ENCODE peak calls at places on chromosomes 11 and 22, in nine cellular contexts. N, S, F, U, M, X, B, P and Z are unnamed samples.

GRCh38 chr22:20086101-20086599 is 6.1 kb downstream of the DGCR8 start:
- DNase-seq in U (no peak), F (no peak), N (no peak), S (no peak), X (no peak), B (no peak), P (no peak), M (no peak), Z (no peak)

GRCh38 chr11:73140213-73141030 is 1.7 kb downstream of the FCHSD2 start:
- DNase-seq in B (peak; percentile 40), U (peak; percentile 40), X (peak; percentile 39), N (peak; percentile 25), P (no peak), M (peak; percentile 39), S (peak; percentile 35), F (peak; percentile 43), Z (peak; percentile 57)

GRCh38 chr11:62573006-62573591 is 592 bp downstream of the EEF1G start:
- DNase-seq in S (peak; percentile 54), U (no peak), X (peak; percentile 23), B (no peak), M (no peak), N (no peak), F (peak; percentile 59), P (no peak), Z (peak; percentile 52)

GRCh38 chr11:70866834-70867233 is 385.5 kb downstream of the SHANK2 start:
- DNase-seq in B (no peak), S (no peak), N (no peak), P (no peak), F (no peak), X (no peak), M (no peak), U (no peak), Z (no peak)

GRCh38 chr22:17921871-17922821 is 102.2 kb downstream of the MICAL3 start:
- DNase-seq in X (no peak), M (no peak), B (peak; percentile 62), P (no peak), S (no peak), F (no peak), U (peak; percentile 54), N (no peak), Z (no peak)

GRCh38 chr11:77095551-77096490 is 6.8 kb upstream of the OMP start:
- DNase-seq in S (no peak), P (no peak), U (peak; percentile 10), M (no peak), X (no peak), B (no peak), F (no peak), N (no peak), Z (no peak)

GRCh38 chr22:49827853-49828598 is at the start of gene BRD1:
- DNase-seq in P (no peak), F (peak; percentile 78), U (peak; percentile 70), N (no peak), B (peak; percentile 73), M (peak; percentile 8), S (peak; percentile 59), X (peak; percentile 52), Z (no peak)

GRCh38 chr11:68461284-68461861 is 821 bp downstream of the PPP6R3 start:
- DNase-seq in B (peak; percentile 27), X (no peak), S (peak; percentile 37), N (no peak), F (peak; percentile 69), M (no peak), P (no peak), U (no peak), Z (peak; percentile 53)

GRCh38 chr11:9493492-9493891 is 32.7 kb downstream of the ZNF143 start:
- DNase-seq in S (no peak), P (no peak), B (no peak), U (no peak), X (no peak), N (no peak), F (peak; percentile 65), M (no peak), Z (no peak)

GRCh38 chr22:37462983-37463382 is 23.2 kb downstream of the MFNG start:
- DNase-seq in S (peak; percentile 49), F (peak; percentile 52), N (no peak), U (no peak), M (no peak), P (no peak), B (peak; percentile 57), X (no peak), Z (peak; percentile 37)

GRCh38 chr22:20546541-20546950 is 39.1 kb downstream of the MED15 start:
- DNase-seq in X (no peak), M (no peak), F (no peak), U (no peak), B (no peak), S (no peak), N (no peak), P (no peak), Z (no peak)

GRCh38 chr11:45269678-45270077 is 16.5 kb downstream of the SYT13 start:
- DNase-seq in X (no peak), B (no peak), P (no peak), F (no peak), N (no peak), M (no peak), U (no peak), S (no peak), Z (no peak)

GRCh38 chr11:99739464-99740089 is 718.8 kb downstream of the CNTN5 start:
- DNase-seq in F (peak; percentile 53), U (no peak), P (no peak), N (peak; percentile 4), M (peak; percentile 47), S (no peak), B (peak; percentile 23), X (peak; percentile 31), Z (peak; percentile 7)

GRCh38 chr22:23564276-23564675 is 15.8 kb downstream of the IGLL1 start:
- DNase-seq in P (no peak), X (no peak), U (no peak), S (no peak), B (no peak), F (no peak), M (no peak), N (no peak), Z (no peak)

GRCh38 chr22:38849816-38850215 is 6.0 kb upstream of the NPTXR start:
- DNase-seq in X (no peak), F (no peak), U (no peak), B (no peak), N (no peak), S (no peak), P (no peak), M (no peak), Z (no peak)

GRCh38 chr22:37425800-37426531 is 1.3 kb downstream of the ELFN2 start:
- DNase-seq in M (no peak), P (no peak), S (no peak), X (no peak), U (no peak), F (peak; percentile 47), N (no peak), B (no peak), Z (no peak)

GRCh38 chr11:104279587-104279986 is 115.6 kb upstream of the PDGFD start:
- DNase-seq in U (no peak), S (no peak), P (no peak), B (no peak), F (no peak), N (no peak), X (no peak), M (no peak), Z (no peak)

GRCh38 chr22:39148727-39149535 is 3.5 kb downstream of the CBX7 start:
- DNase-seq in S (peak; percentile 57), B (no peak), M (no peak), U (peak; percentile 65), N (no peak), F (peak; percentile 28), P (peak; percentile 56), X (no peak), Z (no peak)

GRCh38 chr11:30586251-30587144 is at the start of gene MPPED2:
- DNase-seq in N (no peak), M (no peak), P (no peak), S (peak; percentile 36), U (peak; percentile 49), B (peak; percentile 74), X (no peak), F (no peak), Z (no peak)

GRCh38 chr22:41446057-41446501 is 522 bp downstream of the TOB2 start:
- DNase-seq in N (no peak), P (no peak), U (peak; percentile 43), X (peak; percentile 13), B (no peak), F (peak; percentile 45), M (no peak), S (peak; percentile 29), Z (no peak)

GRCh38 chr11:8584096-8584495 is 9.9 kb downstream of the STK33 start:
- DNase-seq in M (no peak), P (no peak), F (no peak), X (no peak), U (no peak), B (no peak), N (no peak), S (no peak), Z (no peak)

GRCh38 chr11:16843307-16843706 is 104.9 kb downstream of the C11orf58 start:
- DNase-seq in N (peak; percentile 92), M (no peak), S (no peak), X (no peak), B (no peak), P (no peak), U (no peak), F (no peak), Z (no peak)

GRCh38 chr22:19877626-19878339 is 23.1 kb upstream of the GNB1L start:
- DNase-seq in S (no peak), N (no peak), P (no peak), M (peak; percentile 53), U (no peak), X (peak; percentile 66), B (no peak), F (no peak), Z (no peak)

GRCh38 chr11:60948251-60948650 is 3.7 kb downstream of the SLC15A3 start:
- DNase-seq in B (no peak), M (no peak), X (no peak), N (no peak), S (no peak), P (no peak), F (no peak), U (no peak), Z (no peak)